ENCODE peak calls at places on chromosomes 3 and 15, in eight cellular contexts. H, T, L, U, I, R, Q and N are unnamed samples.

GRCh38 chr3:197600796-197601565 is 45.2 kb upstream of the BDH1 start:
- DNase-seq in H (no peak), T (no peak), L (no peak), U (no peak), I (no peak), R (no peak), Q (no peak), N (no peak)

GRCh38 chr15:70503073-70503745 is 260.1 kb downstream of the UACA start:
- DNase-seq in H (no peak), T (no peak), L (no peak), U (no peak), I (no peak), R (no peak), Q (no peak), N (no peak)

GRCh38 chr15:66863382-66864085 is 161.5 kb downstream of the SMAD6 start:
- DNase-seq in H (no peak), T (no peak), L (no peak), U (no peak), I (no peak), R (no peak), Q (peak; percentile 1), N (no peak)

GRCh38 chr15:72800819-72801481 is 17.4 kb upstream of the ADPGK start:
- DNase-seq in H (no peak), T (no peak), L (peak; percentile 49), U (no peak), I (no peak), R (no peak), Q (no peak), N (no peak)

GRCh38 chr3:110016235-110016634 is 678.9 kb upstream of the DPPA4 start:
- DNase-seq in H (no peak), T (no peak), L (no peak), U (no peak), I (no peak), R (no peak), Q (no peak), N (no peak)

GRCh38 chr3:152183473-152183872 is 85.3 kb upstream of the MBNL1 start:
- DNase-seq in H (peak; percentile 36), T (no peak), L (no peak), U (peak; percentile 54), I (peak; percentile 71), R (peak; percentile 63), Q (no peak), N (no peak)

GRCh38 chr3:160928183-160928718 is 172.2 kb downstream of the PPM1L start:
- DNase-seq in H (no peak), T (no peak), L (no peak), U (no peak), I (no peak), R (no peak), Q (no peak), N (no peak)

GRCh38 chr3:52205727-52206372 is 7.9 kb downstream of the ALAS1 start:
- DNase-seq in H (no peak), T (no peak), L (no peak), U (no peak), I (no peak), R (no peak), Q (no peak), N (no peak)

GRCh38 chr3:64501298-64501906 is 186.4 kb downstream of the ADAMTS9 start:
- DNase-seq in H (no peak), T (no peak), L (no peak), U (no peak), I (no peak), R (no peak), Q (no peak), N (no peak)

GRCh38 chr15:39364721-39365120 is 216.2 kb upstream of the THBS1 start:
- DNase-seq in H (no peak), T (no peak), L (peak; percentile 54), U (no peak), I (no peak), R (no peak), Q (no peak), N (no peak)

GRCh38 chr3:117553461-117553860 is 843.9 kb downstream of the TUSC7 start:
- DNase-seq in H (no peak), T (peak; percentile 7), L (peak; percentile 69), U (no peak), I (no peak), R (no peak), Q (no peak), N (no peak)

GRCh38 chr15:20341901-20342605 is 199.5 kb downstream of the GOLGA6L6 start:
- DNase-seq in H (peak; percentile 65), T (no peak), L (no peak), U (peak; percentile 73), I (peak; percentile 66), R (peak; percentile 30), Q (peak; percentile 41), N (no peak)

GRCh38 chr15:52394020-52394608 is 98.5 kb upstream of the MYO5C start:
- DNase-seq in H (no peak), T (no peak), L (no peak), U (no peak), I (no peak), R (peak; percentile 2), Q (no peak), N (no peak)

GRCh38 chr3:80785475-80785874 is 976.0 kb downstream of the GBE1 start:
- DNase-seq in H (no peak), T (no peak), L (peak; percentile 9), U (no peak), I (no peak), R (no peak), Q (no peak), N (no peak)

GRCh38 chr3:9746330-9746729 is 3.4 kb upstream of the OGG1 start:
- DNase-seq in H (no peak), T (no peak), L (peak; percentile 84), U (no peak), I (no peak), R (no peak), Q (no peak), N (no peak)

GRCh38 chr15:82100116-82100795 is 54.4 kb upstream of the MEX3B start:
- DNase-seq in H (no peak), T (no peak), L (peak; percentile 31), U (no peak), I (no peak), R (peak; percentile 39), Q (no peak), N (no peak)

GRCh38 chr3:129312021-129312639 is 33.5 kb downstream of the HMCES start:
- DNase-seq in H (no peak), T (no peak), L (no peak), U (no peak), I (no peak), R (no peak), Q (peak; percentile 26), N (no peak)

GRCh38 chr3:188468196-188468595 is 314.2 kb downstream of the LPP start:
- DNase-seq in H (no peak), T (no peak), L (no peak), U (no peak), I (no peak), R (no peak), Q (no peak), N (no peak)
- H3K27ac ChIP-seq in H (peak overlapping the region; percentile 58), T (no peak overlapping the region), L (no peak overlapping the region), U (peak overlapping the region; percentile 18), I (no peak overlapping the region), R (no peak overlapping the region), Q (peak overlapping the region; percentile 72), N (peak overlapping the region; percentile 5)

DNA sequence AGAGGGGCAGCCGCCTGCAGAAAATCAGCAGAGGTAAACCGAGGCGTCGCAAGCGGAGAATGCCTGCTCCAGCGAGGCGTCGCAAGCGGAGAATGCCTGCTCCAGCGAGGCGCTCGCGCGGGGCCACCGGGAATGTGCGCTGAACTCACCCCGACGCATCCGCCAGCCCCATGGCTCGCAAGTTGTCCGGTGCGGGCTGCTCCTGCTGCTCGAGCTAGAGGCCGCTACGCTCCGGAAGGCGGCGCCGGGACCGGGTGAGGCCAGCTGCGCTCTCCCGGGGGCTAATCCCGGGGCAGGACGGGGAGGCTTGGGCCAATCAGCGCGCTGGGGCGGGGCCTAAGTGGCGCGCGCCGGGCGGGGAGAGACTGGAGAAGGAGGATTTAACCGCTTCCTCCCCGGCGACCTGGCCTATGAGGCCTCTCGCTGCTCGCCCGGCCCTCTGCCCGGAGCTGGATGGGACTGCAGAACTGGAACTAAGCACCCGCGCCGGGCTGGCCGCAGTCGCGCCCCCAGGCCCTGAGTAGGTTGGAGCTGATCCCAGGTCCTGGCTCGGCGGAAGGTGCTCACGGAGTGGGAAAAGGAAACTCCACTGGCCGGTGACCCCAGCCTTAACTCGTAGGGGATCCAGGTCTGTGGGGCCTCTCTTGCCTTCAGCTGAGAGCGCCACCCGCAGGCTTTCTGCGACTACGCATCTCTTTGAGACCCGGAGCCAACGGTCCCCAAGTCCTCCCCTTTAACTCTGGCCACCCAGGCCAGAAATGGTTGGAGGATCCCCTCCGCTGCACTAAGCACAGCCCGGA is at the start of gene SLC26A6:
- DNase-seq in H (peak; percentile 96), T (peak; percentile 98), L (peak; percentile 99), U (peak; percentile 97), I (peak; percentile 92), R (peak; percentile 99), Q (peak; percentile 99), N (peak; percentile 93)
- H3K27ac ChIP-seq in H (peak within 1 kb of the TSS; percentile 77), T (peak within 1 kb of the TSS; percentile 97), L (peak within 1 kb of the TSS; percentile 51), U (peak within 1 kb of the TSS; percentile 83), I (peak within 1 kb of the TSS; percentile 65), R (peak within 1 kb of the TSS; percentile 87), Q (peak within 1 kb of the TSS; percentile 88), N (peak within 1 kb of the TSS; percentile 82)

GRCh38 chr15:31225356-31225955 is 101.2 kb upstream of the KLF13 start:
- DNase-seq in H (no peak), T (no peak), L (no peak), U (no peak), I (no peak), R (no peak), Q (no peak), N (no peak)

GRCh38 chr15:31226011-31226410 is 100.6 kb upstream of the KLF13 start:
- DNase-seq in H (no peak), T (no peak), L (no peak), U (no peak), I (no peak), R (no peak), Q (no peak), N (no peak)

GRCh38 chr15:31223478-31224350 is 102.9 kb upstream of the KLF13 start:
- DNase-seq in H (no peak), T (no peak), L (no peak), U (peak; percentile 17), I (no peak), R (no peak), Q (no peak), N (no peak)

GRCh38 chr15:31222769-31223345 is 103.8 kb upstream of the KLF13 start:
- DNase-seq in H (no peak), T (no peak), L (no peak), U (no peak), I (no peak), R (no peak), Q (no peak), N (no peak)

DNA sequence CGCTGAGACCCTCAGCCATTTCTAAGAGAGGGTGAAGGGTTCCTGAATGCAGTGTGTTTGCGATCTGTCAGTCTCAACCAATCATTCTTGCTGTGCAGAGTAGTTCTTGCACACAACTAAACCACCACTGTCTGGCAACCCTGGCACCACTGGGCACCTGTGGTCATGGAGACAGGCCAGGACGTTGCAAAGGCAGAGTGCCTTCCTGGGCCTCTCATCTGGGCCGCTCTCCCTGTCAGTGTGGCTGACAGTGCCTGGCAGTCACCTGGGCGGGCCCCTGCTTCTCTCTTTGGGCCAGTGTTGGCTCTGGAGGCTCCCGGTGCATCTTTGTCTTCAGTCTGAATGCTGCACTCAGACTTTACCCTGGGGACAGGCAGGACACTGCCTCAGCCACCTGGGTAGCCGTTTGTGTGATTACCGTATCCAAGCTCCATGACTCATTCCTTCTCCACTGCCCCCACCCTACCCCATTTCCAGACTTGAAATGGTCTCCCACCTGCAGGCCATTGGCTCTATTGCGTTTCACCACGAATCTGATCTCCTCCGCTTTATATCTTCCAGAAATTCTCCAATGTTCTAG is 104.6 kb upstream of the KLF13 start:
- DNase-seq in H (no peak), T (no peak), L (no peak), U (no peak), I (no peak), R (no peak), Q (no peak), N (no peak)
- H3K27ac ChIP-seq in H (no peak overlapping the region), T (peak overlapping the region; percentile 22), L (no peak overlapping the region), U (no peak overlapping the region), I (no peak overlapping the region), R (no peak overlapping the region), Q (no peak overlapping the region), N (no peak overlapping the region)

GRCh38 chr15:74799255-74799842 is 13.3 kb upstream of the LMAN1L start:
- DNase-seq in H (no peak), T (no peak), L (no peak), U (no peak), I (no peak), R (no peak), Q (no peak), N (no peak)
- H3K27ac ChIP-seq in H (no peak overlapping the region), T (peak overlapping the region; percentile 57), L (no peak overlapping the region), U (peak overlapping the region; percentile 28), I (peak overlapping the region; percentile 65), R (peak overlapping the region; percentile 19), Q (peak overlapping the region; percentile 56), N (no peak overlapping the region)